ENCODE peak calls at places on chromosome 17, in five cellular contexts. K is K562, X is IMR-90, U is SK-N-SH, G is GM12878. Q is an unnamed sample.

GRCh38 chr17:81664051-81664470 is 2.3 kb downstream of the OXLD1 start:
- DNase-seq in G (no peak), X (no peak), K (no peak), U (no peak), Q (no peak)

GRCh38 chr17:57445051-57445450 is 188.7 kb downstream of the MSI2 start:
- DNase-seq in K (no peak), G (no peak), U (no peak), X (no peak), Q (peak)

GRCh38 chr17:64455993-64456885 is 7.3 kb downstream of the MILR1 start:
- DNase-seq in X (no peak), G (no peak), K (no peak), U (no peak), Q (no peak)

GRCh38 chr17:47621293-47622178 is 28.2 kb upstream of the KPNB1 start:
- DNase-seq in U (no peak), K (no peak), X (peak), G (no peak), Q (peak)

GRCh38 chr17:283911-284675 is 68.5 kb downstream of the RPH3AL start:
- DNase-seq in G (no peak), K (no peak), X (no peak), U (no peak), Q (no peak)

GRCh38 chr17:78000351-78000750 is 41.8 kb downstream of the TNRC6C start:
- DNase-seq in K (no peak), X (peak), U (peak), G (no peak), Q (no peak)

GRCh38 chr17:59651346-59651745 is 31.7 kb downstream of the CLTC start:
- DNase-seq in U (no peak), X (peak), K (no peak), G (no peak), Q (no peak)

GRCh38 chr17:6711681-6712057 is 1.5 kb downstream of the SLC13A5 start:
- DNase-seq in G (no peak), X (no peak), K (no peak), U (no peak), Q (no peak)

GRCh38 chr17:32111141-32111771 is 31.0 kb upstream of the RHOT1 start:
- DNase-seq in X (peak), U (peak), G (no peak), K (peak), Q (no peak)

GRCh38 chr17:78329263-78330059 is 30.4 kb downstream of the SOCS3 start:
- DNase-seq in K (no peak), X (peak), G (no peak), U (peak), Q (no peak)

GRCh38 chr17:11182430-11182829 is 58.6 kb upstream of the SHISA6 start:
- DNase-seq in G (no peak), K (no peak), U (no peak), X (no peak), Q (no peak)

GRCh38 chr17:16439303-16439791 is 24.0 kb downstream of the TRPV2 start:
- DNase-seq in K (peak), G (no peak), U (no peak), X (no peak), Q (no peak)

GRCh38 chr17:46072998-46073397 is 73.9 kb downstream of the STH start:
- DNase-seq in X (peak), K (no peak), U (no peak), G (no peak), Q (peak)

GRCh38 chr17:6454495-6455320 is 10.5 kb downstream of the PIMREG start:
- DNase-seq in U (peak), X (no peak), G (no peak), K (no peak), Q (no peak)

GRCh38 chr17:43722921-43723665 is 35.5 kb downstream of the SOST start:
- DNase-seq in G (no peak), U (no peak), X (no peak), K (no peak), Q (no peak)

GRCh38 chr17:43722269-43722619 is 36.3 kb downstream of the SOST start:
- DNase-seq in U (no peak), G (no peak), K (no peak), X (no peak), Q (no peak)

GRCh38 chr17:43719578-43719977 is 39.0 kb downstream of the SOST start:
- DNase-seq in G (no peak), K (no peak), X (no peak), U (no peak), Q (no peak)

GRCh38 chr17:43720311-43721060 is 38.1 kb downstream of the SOST start:
- DNase-seq in G (no peak), X (peak), K (peak), U (peak), Q (peak)

GRCh38 chr17:43721537-43722268 is 36.9 kb downstream of the SOST start:
- DNase-seq in G (no peak), X (peak), U (no peak), K (no peak), Q (no peak)
- TF ChIP-seq RAD21 in G (no peak), X (no peak), U (no peak), K (no peak), Q (no peak)

GRCh38 chr17:37111329-37111728 is 162.6 kb downstream of the AATF start:
- DNase-seq in X (no peak), K (no peak), G (no peak), U (no peak), Q (no peak)
- TF ChIP-seq RCOR1 in X (no peak), K (no peak), G (no peak), U (no peak), Q (no peak)

GRCh38 chr17:74860999-74861553 is 1.4 kb upstream of the GRIN2C start:
- DNase-seq in G (no peak), K (no peak), X (no peak), U (peak), Q (no peak)
- TF ChIP-seq RAD21 in G (no peak), K (no peak), X (no peak), U (no peak), Q (no peak)

DNA sequence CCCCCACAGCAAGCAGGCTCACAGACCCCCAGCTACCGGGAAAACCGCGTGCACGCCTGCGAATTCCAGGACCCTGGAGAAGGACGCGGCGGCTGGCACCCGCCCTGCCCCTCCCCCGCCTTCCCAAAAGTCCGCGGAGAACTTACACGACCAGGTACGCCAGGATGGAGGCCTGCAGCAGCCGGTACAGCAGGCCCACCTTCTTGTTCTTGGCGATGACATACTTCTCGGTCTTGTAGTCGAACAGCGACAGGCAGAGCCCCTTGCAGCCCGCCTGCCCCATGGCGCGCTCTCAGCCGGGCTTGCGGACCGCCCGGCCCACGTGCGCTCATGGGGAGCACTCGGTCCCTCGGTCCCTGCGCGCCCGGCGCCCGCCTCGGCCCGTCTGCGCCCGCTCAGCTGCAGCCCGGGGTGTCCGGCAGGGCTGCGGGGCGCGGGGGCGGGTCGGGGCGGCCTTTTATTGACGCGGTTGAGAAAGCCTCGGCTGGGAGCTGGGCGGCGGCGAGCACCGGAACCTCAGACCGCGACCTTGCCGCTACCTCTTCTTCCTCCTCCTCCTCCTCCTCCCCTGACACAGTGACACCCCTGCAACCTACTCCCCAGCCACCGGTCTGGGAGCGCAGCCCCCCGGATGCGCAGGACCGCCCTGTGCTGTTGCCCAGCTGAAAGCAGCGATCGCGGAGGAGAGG is at the start of gene P2RX5:
- DNase-seq in G (no peak), K (peak), X (no peak), U (peak), Q (no peak)
- TF ChIP-seq RCOR1 in G (peak), K (no peak), X (no peak), U (no peak), Q (no peak)